ENCODE peak calls at places on chromosomes 1 and 21, in four cellular contexts. One of them, this sample, is unnamed.
A peak's percentile ranks its signal among the peaks of the same experiment; 100 is the strongest.

GRCh38 chr1:47738560-47739182 is 258.5 kb downstream of the TRABD2B start:
- DNase-seq in activated T-helper 1 cell treated with anti-CD3 and anti-CD28 coated beads, Interleukin-2, amount 50 U/mL, for 16 hours: no peak
- DNase-seq in AML-193: peak; percentile 11
- DNase-seq in AG20443: peak; percentile 80
- DNase-seq in this sample: no peak

GRCh38 chr1:155003766-155004351 is 1.3 kb downstream of the ZBTB7B start:
- DNase-seq in activated T-helper 1 cell treated with anti-CD3 and anti-CD28 coated beads, Interleukin-2, amount 50 U/mL, for 16 hours: no peak
- DNase-seq in AG20443: peak; percentile 49
- DNase-seq in AML-193: peak; percentile 25
- DNase-seq in this sample: no peak

GRCh38 chr1:158039380-158039779 is 45.9 kb downstream of the KIRREL1 start:
- DNase-seq in activated T-helper 1 cell treated with anti-CD3 and anti-CD28 coated beads, Interleukin-2, amount 50 U/mL, for 16 hours: no peak
- DNase-seq in AG20443: peak; percentile 63
- DNase-seq in AML-193: no peak
- DNase-seq in this sample: no peak

GRCh38 chr1:163039694-163040093 is 29.5 kb upstream of the RGS4 start:
- DNase-seq in activated T-helper 1 cell treated with anti-CD3 and anti-CD28 coated beads, Interleukin-2, amount 50 U/mL, for 16 hours: no peak
- DNase-seq in AML-193: no peak
- DNase-seq in AG20443: no peak
- DNase-seq in this sample: no peak

GRCh38 chr1:68464891-68465290 is 15.1 kb upstream of the RPE65 start:
- DNase-seq in AML-193: no peak
- DNase-seq in AG20443: no peak
- DNase-seq in activated T-helper 1 cell treated with anti-CD3 and anti-CD28 coated beads, Interleukin-2, amount 50 U/mL, for 16 hours: no peak
- DNase-seq in this sample: no peak

GRCh38 chr1:16145030-16145987 is 10.6 kb downstream of the EPHA2 start:
- DNase-seq in AML-193: no peak
- DNase-seq in AG20443: peak; percentile 95
- DNase-seq in activated T-helper 1 cell treated with anti-CD3 and anti-CD28 coated beads, Interleukin-2, amount 50 U/mL, for 16 hours: no peak
- DNase-seq in this sample: no peak

GRCh38 chr1:207029991-207030521 is 2.5 kb downstream of the C1orf116 start:
- DNase-seq in AG20443: no peak
- DNase-seq in activated T-helper 1 cell treated with anti-CD3 and anti-CD28 coated beads, Interleukin-2, amount 50 U/mL, for 16 hours: no peak
- DNase-seq in AML-193: no peak
- DNase-seq in this sample: no peak

GRCh38 chr1:116067564-116067887 is 43.7 kb upstream of the MAB21L3 start:
- DNase-seq in AML-193: no peak
- DNase-seq in activated T-helper 1 cell treated with anti-CD3 and anti-CD28 coated beads, Interleukin-2, amount 50 U/mL, for 16 hours: no peak
- DNase-seq in AG20443: peak; percentile 85
- DNase-seq in this sample: no peak

GRCh38 chr1:66996018-66996682 is 57.8 kb downstream of the SLC35D1 start:
- DNase-seq in AML-193: peak; percentile 82
- DNase-seq in activated T-helper 1 cell treated with anti-CD3 and anti-CD28 coated beads, Interleukin-2, amount 50 U/mL, for 16 hours: no peak
- DNase-seq in AG20443: peak; percentile 66
- DNase-seq in this sample: peak; percentile 73

GRCh38 chr1:155966135-155966534 is 12.2 kb downstream of the ARHGEF2 start:
- DNase-seq in activated T-helper 1 cell treated with anti-CD3 and anti-CD28 coated beads, Interleukin-2, amount 50 U/mL, for 16 hours: no peak
- DNase-seq in AML-193: no peak
- DNase-seq in AG20443: no peak
- DNase-seq in this sample: no peak

GRCh38 chr1:36536727-36537126 is 54.0 kb upstream of the CSF3R start:
- DNase-seq in activated T-helper 1 cell treated with anti-CD3 and anti-CD28 coated beads, Interleukin-2, amount 50 U/mL, for 16 hours: no peak
- DNase-seq in AG20443: no peak
- DNase-seq in AML-193: no peak
- DNase-seq in this sample: no peak

GRCh38 chr21:38148046-38148445 is 108.7 kb upstream of the KCNJ15 start:
- DNase-seq in activated T-helper 1 cell treated with anti-CD3 and anti-CD28 coated beads, Interleukin-2, amount 50 U/mL, for 16 hours: no peak
- DNase-seq in AML-193: no peak
- DNase-seq in AG20443: no peak
- DNase-seq in this sample: no peak

GRCh38 chr1:58968360-58968952 is 184.6 kb upstream of the JUN start:
- DNase-seq in AG20443: peak; percentile 69
- DNase-seq in activated T-helper 1 cell treated with anti-CD3 and anti-CD28 coated beads, Interleukin-2, amount 50 U/mL, for 16 hours: no peak
- DNase-seq in AML-193: no peak
- DNase-seq in this sample: no peak

GRCh38 chr1:41485605-41486004 is 1.1 kb upstream of the EDN2 start:
- DNase-seq in activated T-helper 1 cell treated with anti-CD3 and anti-CD28 coated beads, Interleukin-2, amount 50 U/mL, for 16 hours: no peak
- DNase-seq in AML-193: no peak
- DNase-seq in AG20443: peak; percentile 61
- DNase-seq in this sample: no peak

GRCh38 chr1:10525208-10525607 is 50.5 kb downstream of the PEX14 start:
- DNase-seq in activated T-helper 1 cell treated with anti-CD3 and anti-CD28 coated beads, Interleukin-2, amount 50 U/mL, for 16 hours: no peak
- DNase-seq in AML-193: no peak
- DNase-seq in AG20443: no peak
- DNase-seq in this sample: no peak

GRCh38 chr1:94063379-94063778 is 57.6 kb downstream of the ABCA4 start:
- DNase-seq in AML-193: peak; percentile 2
- DNase-seq in activated T-helper 1 cell treated with anti-CD3 and anti-CD28 coated beads, Interleukin-2, amount 50 U/mL, for 16 hours: no peak
- DNase-seq in AG20443: peak; percentile 55
- DNase-seq in this sample: no peak

GRCh38 chr1:116125761-116126160 is 14.6 kb downstream of the MAB21L3 start:
- DNase-seq in activated T-helper 1 cell treated with anti-CD3 and anti-CD28 coated beads, Interleukin-2, amount 50 U/mL, for 16 hours: no peak
- DNase-seq in AG20443: no peak
- DNase-seq in AML-193: no peak
- DNase-seq in this sample: no peak

GRCh38 chr1:77687519-77687906 is 5.1 kb upstream of the ZZZ3 start:
- DNase-seq in activated T-helper 1 cell treated with anti-CD3 and anti-CD28 coated beads, Interleukin-2, amount 50 U/mL, for 16 hours: no peak
- DNase-seq in AG20443: no peak
- DNase-seq in AML-193: no peak
- DNase-seq in this sample: no peak

GRCh38 chr21:45465105-45465504 is 60.1 kb downstream of the COL18A1 start:
- DNase-seq in AG20443: no peak
- DNase-seq in activated T-helper 1 cell treated with anti-CD3 and anti-CD28 coated beads, Interleukin-2, amount 50 U/mL, for 16 hours: no peak
- DNase-seq in AML-193: no peak
- DNase-seq in this sample: no peak

GRCh38 chr1:65253800-65254319 is 55.5 kb upstream of the DNAJC6 start:
- DNase-seq in AG20443: no peak
- DNase-seq in AML-193: no peak
- DNase-seq in activated T-helper 1 cell treated with anti-CD3 and anti-CD28 coated beads, Interleukin-2, amount 50 U/mL, for 16 hours: no peak
- DNase-seq in this sample: no peak

GRCh38 chr1:93613895-93614294 is 67.7 kb downstream of the BCAR3 start:
- DNase-seq in AML-193: no peak
- DNase-seq in activated T-helper 1 cell treated with anti-CD3 and anti-CD28 coated beads, Interleukin-2, amount 50 U/mL, for 16 hours: no peak
- DNase-seq in AG20443: peak; percentile 67
- DNase-seq in this sample: no peak

GRCh38 chr21:45554477-45555175 is 12.4 kb upstream of the SLC19A1 start:
- DNase-seq in activated T-helper 1 cell treated with anti-CD3 and anti-CD28 coated beads, Interleukin-2, amount 50 U/mL, for 16 hours: peak; percentile 83
- DNase-seq in AML-193: peak; percentile 12
- DNase-seq in AG20443: peak; percentile 93
- DNase-seq in this sample: peak; percentile 60

GRCh38 chr1:192951961-192952460 is 107.1 kb downstream of the UCHL5 start:
- DNase-seq in AML-193: peak; percentile 14
- DNase-seq in AG20443: peak; percentile 74
- DNase-seq in activated T-helper 1 cell treated with anti-CD3 and anti-CD28 coated beads, Interleukin-2, amount 50 U/mL, for 16 hours: no peak
- DNase-seq in this sample: no peak

GRCh38 chr1:204670152-204670927 is 15.2 kb downstream of the LRRN2 start:
- DNase-seq in activated T-helper 1 cell treated with anti-CD3 and anti-CD28 coated beads, Interleukin-2, amount 50 U/mL, for 16 hours: no peak
- DNase-seq in AML-193: no peak
- DNase-seq in AG20443: peak; percentile 57
- DNase-seq in this sample: no peak

GRCh38 chr1:2934173-2934540 is 87.1 kb upstream of the ACTRT2 start:
- DNase-seq in AG20443: no peak
- DNase-seq in activated T-helper 1 cell treated with anti-CD3 and anti-CD28 coated beads, Interleukin-2, amount 50 U/mL, for 16 hours: no peak
- DNase-seq in AML-193: no peak
- DNase-seq in this sample: no peak

GRCh38 chr1:6494627-6495026 is 3.2 kb upstream of the PLEKHG5 start:
- DNase-seq in AML-193: no peak
- DNase-seq in activated T-helper 1 cell treated with anti-CD3 and anti-CD28 coated beads, Interleukin-2, amount 50 U/mL, for 16 hours: no peak
- DNase-seq in AG20443: no peak
- DNase-seq in this sample: no peak

GRCh38 chr21:34569381-34569979 is 45.4 kb downstream of the RCAN1 start:
- DNase-seq in AG20443: no peak
- DNase-seq in activated T-helper 1 cell treated with anti-CD3 and anti-CD28 coated beads, Interleukin-2, amount 50 U/mL, for 16 hours: no peak
- DNase-seq in AML-193: no peak
- DNase-seq in this sample: no peak

GRCh38 chr21:25980710-25981109 is 189.9 kb downstream of the APP start:
- DNase-seq in AML-193: no peak
- DNase-seq in AG20443: no peak
- DNase-seq in activated T-helper 1 cell treated with anti-CD3 and anti-CD28 coated beads, Interleukin-2, amount 50 U/mL, for 16 hours: no peak
- DNase-seq in this sample: no peak